ENCODE peak calls at places on chromosomes 4 and X, in eight cellular contexts. E is SK-N-SH, N is HepG2, Y is endothelial cell of umbilical vein, T is GM12878, Q is HCT116, J is H1, A is K562. I is an unnamed sample.

GRCh38 chr4:180665994-180666818 is 1577.0 kb upstream of the TENM3 start:
- DNase-seq in N (peak), E (peak), T (no peak), J (no peak), Q (peak), Y (no peak), A (peak), I (no peak)

GRCh38 chr4:7421356-7422097 is 13.2 kb downstream of the PSAPL1 start:
- DNase-seq in Y (no peak), E (peak), N (no peak), J (peak), Q (no peak), A (no peak), T (no peak), I (no peak)

GRCh38 chr4:48949518-48950207 is 36.4 kb upstream of the CWH43 start:
- DNase-seq in N (no peak), Q (no peak), E (no peak), J (no peak), A (no peak), Y (no peak), T (no peak), I (no peak)

GRCh38 chr4:32985256-32985655 is 2265.1 kb downstream of the PCDH7 start:
- DNase-seq in A (no peak), J (no peak), T (no peak), N (no peak), Q (no peak), Y (no peak), E (no peak), I (no peak)

GRCh38 chr4:95108883-95109421 is 351.2 kb downstream of the BMPR1B start:
- DNase-seq in Y (peak), T (no peak), A (no peak), N (no peak), Q (no peak), E (no peak), J (no peak), I (no peak)

GRCh38 chr4:111630705-111631104 is 514.5 kb upstream of the FAM241A start:
- DNase-seq in T (no peak), J (no peak), A (no peak), N (peak), E (peak), Y (peak), Q (peak), I (peak)

GRCh38 chrX:118807151-118808017 is 16.2 kb upstream of the ZCCHC12 start:
- DNase-seq in Y (peak), N (peak), J (no peak), Q (peak), E (peak), A (peak), T (peak), I (no peak)

GRCh38 chrX:1596676-1597344 is 5.4 kb downstream of the AKAP17A start:
- DNase-seq in Y (no peak), T (no peak), J (peak), N (no peak), E (no peak), A (no peak), Q (no peak), I (no peak)

GRCh38 chr4:26105815-26106699 is 192.0 kb downstream of the SMIM20 start:
- DNase-seq in T (no peak), J (no peak), E (no peak), N (no peak), A (no peak), Y (no peak), Q (peak), I (no peak)

DNA sequence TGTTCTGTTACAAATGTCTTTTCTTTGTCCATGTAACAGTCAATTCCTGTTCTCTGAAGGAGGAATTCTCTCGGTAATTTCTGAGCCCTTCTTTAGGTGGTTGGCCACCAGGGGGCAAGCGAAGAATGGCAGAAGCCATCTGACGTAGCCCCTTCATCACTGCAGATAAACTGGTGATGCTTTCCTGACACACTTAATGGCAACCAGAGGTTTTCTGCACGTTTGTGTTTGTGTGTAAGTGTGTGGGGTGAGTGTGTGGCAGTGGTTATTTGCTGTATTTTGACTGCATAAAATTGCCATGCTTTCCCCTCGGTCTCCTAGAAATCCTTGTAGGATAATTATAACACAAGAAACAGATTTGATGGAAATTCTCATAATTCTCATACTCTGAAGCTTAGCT is 64.8 kb upstream of the STOX2 start:
- DNase-seq in Q (peak), N (peak), E (peak), J (peak), Y (peak), T (peak), A (peak), I (peak)
- TF ChIP-seq POLR2AphosphoS5 in Q (no peak), N (no peak), E (no peak), J (no peak), Y (no peak), T (no peak), A (no peak), I (no peak)

DNA sequence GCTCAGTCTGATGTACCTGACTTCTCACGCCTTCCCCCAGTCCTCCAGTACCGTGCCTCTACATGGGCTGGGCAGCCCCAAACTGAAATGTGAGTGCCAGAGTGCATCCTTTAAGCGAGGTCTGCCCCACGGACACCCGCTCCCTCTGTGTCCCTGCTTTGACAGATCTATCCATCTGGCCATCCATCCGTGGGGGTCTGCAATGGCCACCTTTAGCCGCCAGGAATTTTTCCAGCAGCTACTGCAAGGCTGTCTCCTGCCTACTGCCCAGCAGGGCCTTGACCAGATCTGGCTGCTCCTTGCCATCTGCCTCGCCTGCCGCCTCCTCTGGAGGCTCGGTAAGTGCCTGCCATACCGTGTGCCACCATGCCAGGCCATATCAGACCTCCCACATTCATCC is 827 bp downstream of the PORCN start:
- DNase-seq in J (no peak), Y (no peak), T (no peak), E (peak), A (no peak), N (no peak), Q (no peak), I (no peak)
- H3K9ac ChIP-seq in J (no peak), Y (no peak), T (peak), E (peak), A (no peak), N (peak), Q (peak), I (no peak)

DNA sequence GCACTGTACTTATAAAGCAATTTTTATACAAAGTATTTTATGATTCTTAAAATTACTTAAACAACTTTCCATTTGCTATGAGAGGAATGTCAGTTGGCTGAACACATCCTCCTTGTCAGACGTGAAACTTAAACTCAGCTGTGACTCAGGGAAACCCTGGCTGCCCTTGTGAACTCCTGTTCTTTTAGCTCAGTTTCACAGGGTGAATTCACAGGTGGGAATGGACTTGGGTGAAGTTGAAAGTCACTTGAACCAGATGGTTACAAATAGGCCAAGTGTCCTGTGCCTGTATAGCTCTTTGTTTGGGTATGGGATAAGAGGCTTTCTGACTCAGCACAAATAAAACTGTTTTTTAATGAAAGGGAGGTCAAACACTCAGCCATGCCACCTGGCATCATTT is 67.4 kb upstream of the FAM47B start:
- DNase-seq in A (no peak), T (no peak), Q (no peak), J (no peak), Y (peak), E (no peak), N (no peak), I (no peak)
- H3K27ac ChIP-seq in A (no peak), T (no peak), Q (no peak), J (no peak), Y (no peak), E (no peak), N (no peak), I (no peak)

GRCh38 chr4:79897174-79897573 is 175.9 kb downstream of the ANTXR2 start:
- DNase-seq in T (no peak), E (no peak), N (no peak), A (no peak), Y (no peak), J (no peak), Q (no peak), I (no peak)
- TF ChIP-seq POLR2AphosphoS5 in T (no peak), E (no peak), N (no peak), A (no peak), Y (no peak), J (no peak), Q (no peak), I (peak)

GRCh38 chr4:92091335-92091734 is 212.4 kb upstream of the GRID2 start:
- DNase-seq in Q (no peak), Y (no peak), N (peak), A (no peak), E (no peak), J (peak), T (no peak), I (no peak)

GRCh38 chr4:92090887-92091286 is 212.9 kb upstream of the GRID2 start:
- DNase-seq in E (no peak), N (no peak), T (no peak), Y (no peak), J (no peak), A (no peak), Q (no peak), I (no peak)
- H3K9ac ChIP-seq in E (no peak), N (no peak), T (no peak), Y (no peak), J (no peak), A (peak), Q (no peak), I (no peak)